ENCODE peak calls at places on chromosomes 3 and 15, in nine cellular contexts. G, A, N, R, E, F, T, I and U are unnamed samples.

GRCh38 chr3:125119752-125120369 is 64.1 kb upstream of the HEG1 start:
- DNase-seq in I (no peak), T (no peak), N (no peak), G (no peak), A (no peak), F (no peak), E (no peak), R (no peak), U (no peak)

GRCh38 chr15:73869216-73869995 is 4.0 kb upstream of the TBC1D21 start:
- DNase-seq in E (no peak), R (no peak), F (no peak), G (no peak), N (no peak), T (no peak), A (no peak), I (no peak), U (no peak)

GRCh38 chr3:196788509-196788908 is 48.9 kb downstream of the PAK2 start:
- DNase-seq in A (no peak), T (no peak), F (no peak), N (no peak), R (no peak), E (no peak), G (peak; percentile 30), I (no peak), U (no peak)

GRCh38 chr3:32958509-32958908 is 7.1 kb downstream of the CCR4 start:
- DNase-seq in T (no peak), F (no peak), N (no peak), G (no peak), E (no peak), I (no peak), R (no peak), A (no peak), U (no peak)

GRCh38 chr3:149894211-149894610 is 76.5 kb downstream of the PFN2 start:
- DNase-seq in G (no peak), R (no peak), F (no peak), E (no peak), I (no peak), A (no peak), T (no peak), N (no peak), U (no peak)

GRCh38 chr3:141103067-141103466 is 51.9 kb downstream of the SPSB4 start:
- DNase-seq in I (no peak), F (no peak), E (peak; percentile 0), N (no peak), T (no peak), G (no peak), A (no peak), R (no peak), U (no peak)

GRCh38 chr3:153026026-153026425 is 136.0 kb upstream of the RAP2B start:
- DNase-seq in F (peak; percentile 53), R (no peak), A (peak; percentile 21), T (no peak), E (no peak), N (no peak), G (no peak), I (no peak), U (no peak)

GRCh38 chr3:46484911-46485696 is 12.7 kb upstream of the RTP3 start:
- DNase-seq in A (no peak), R (no peak), F (no peak), N (no peak), I (no peak), E (no peak), G (peak; percentile 65), T (no peak), U (no peak)

GRCh38 chr15:82832601-82833209 is 23.3 kb downstream of the WHAMM start:
- DNase-seq in N (no peak), T (no peak), G (no peak), I (no peak), A (no peak), R (no peak), E (no peak), F (peak; percentile 45), U (no peak)

GRCh38 chr3:50173685-50174516 is 17.5 kb upstream of the GNAT1 start:
- DNase-seq in R (no peak), T (no peak), I (no peak), F (no peak), G (no peak), N (no peak), E (no peak), A (no peak), U (no peak)

GRCh38 chr15:91047545-91048199 is 25.3 kb upstream of the VPS33B start:
- DNase-seq in R (no peak), A (no peak), N (no peak), G (no peak), T (no peak), E (no peak), I (no peak), F (no peak), U (no peak)

GRCh38 chr15:48785712-48786111 is 25.2 kb downstream of the CEP152 start:
- DNase-seq in A (no peak), R (no peak), E (no peak), N (no peak), T (no peak), I (no peak), G (no peak), F (no peak), U (no peak)

GRCh38 chr15:94327356-94327936 is 96.1 kb downstream of the MCTP2 start:
- DNase-seq in F (peak; percentile 49), T (no peak), I (no peak), A (no peak), R (no peak), G (no peak), E (no peak), N (no peak), U (no peak)

GRCh38 chr15:83378921-83379561 is 68.1 kb upstream of the SH3GL3 start:
- DNase-seq in T (no peak), A (no peak), G (peak; percentile 67), R (no peak), F (no peak), E (no peak), N (no peak), I (no peak), U (no peak)

GRCh38 chr3:45664558-45664957 is 24.6 kb upstream of the SACM1L start:
- DNase-seq in R (no peak), E (no peak), F (no peak), A (peak; percentile 77), N (no peak), T (no peak), I (no peak), G (no peak), U (peak; percentile 74)

GRCh38 chr3:154095832-154096421 is 25.3 kb upstream of the ARHGEF26 start:
- DNase-seq in R (no peak), G (no peak), T (no peak), E (no peak), F (peak; percentile 42), A (no peak), I (no peak), N (no peak), U (no peak)

GRCh38 chr3:101179637-101180036 is 140.7 kb downstream of the IMPG2 start:
- DNase-seq in I (no peak), E (no peak), R (peak; percentile 41), G (no peak), F (no peak), N (no peak), A (no peak), T (no peak), U (no peak)

GRCh38 chr15:98899266-98900021 is 108.1 kb downstream of the PGPEP1L start:
- DNase-seq in R (no peak), G (no peak), F (no peak), I (no peak), A (no peak), T (no peak), N (no peak), E (no peak), U (no peak)
- H3K4me1 ChIP-seq in R (no peaks in the 10 kb centered on the region), G (peaks cover 7% of the 10 kb centered on the region), F (peaks cover 38% of the 10 kb centered on the region), I (no peaks in the 10 kb centered on the region), A (no peaks in the 10 kb centered on the region), T (peaks cover 42% of the 10 kb centered on the region), N (no peaks in the 10 kb centered on the region), E (peaks cover 33% of the 10 kb centered on the region), U (no peaks in the 10 kb centered on the region)

DNA sequence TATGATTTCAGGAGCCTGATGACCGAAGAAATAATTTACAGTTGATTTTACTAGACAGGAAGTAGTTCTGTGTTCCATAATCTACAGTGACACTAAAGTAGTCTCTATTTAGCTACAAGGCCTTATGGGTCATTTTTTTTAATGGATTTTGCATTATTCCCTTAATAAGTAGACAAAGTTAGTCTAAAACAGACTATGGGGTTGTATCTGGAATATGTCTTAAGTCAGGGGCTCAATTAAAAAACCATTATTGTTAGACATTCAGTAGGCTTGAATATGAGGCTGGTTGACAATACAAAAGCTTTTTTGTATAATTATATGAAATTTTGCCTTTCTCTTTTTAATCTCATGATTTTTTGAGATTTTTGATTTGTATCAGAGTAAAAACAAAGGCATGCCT is 820.0 kb upstream of the SEMA6D start:
- DNase-seq in A (no peak), F (no peak), E (no peak), T (no peak), G (no peak), R (no peak), I (no peak), N (no peak), U (no peak)
- H3K27me3 ChIP-seq in A (no peaks in the 10 kb centered on the region), F (no peaks in the 10 kb centered on the region), E (no peaks in the 10 kb centered on the region), T (no peaks in the 10 kb centered on the region), G (no peaks in the 10 kb centered on the region), R (no peaks in the 10 kb centered on the region), I (no peaks in the 10 kb centered on the region), N (no peaks in the 10 kb centered on the region), U (no peaks in the 10 kb centered on the region)

GRCh38 chr15:68788265-68788624 is 32.5 kb downstream of the ANP32A start:
- DNase-seq in I (no peak), R (no peak), E (no peak), G (no peak), T (no peak), F (no peak), N (no peak), A (no peak), U (no peak)
- H3K4me1 ChIP-seq in I (no peaks in the 10 kb centered on the region), R (peaks cover 43% of the 10 kb centered on the region), E (peaks cover 70% of the 10 kb centered on the region), G (peaks cover 28% of the 10 kb centered on the region), T (peaks cover 11% of the 10 kb centered on the region), F (peaks cover 11% of the 10 kb centered on the region), N (peaks cover 13% of the 10 kb centered on the region), A (peaks cover 39% of the 10 kb centered on the region), U (peaks cover 46% of the 10 kb centered on the region)

DNA sequence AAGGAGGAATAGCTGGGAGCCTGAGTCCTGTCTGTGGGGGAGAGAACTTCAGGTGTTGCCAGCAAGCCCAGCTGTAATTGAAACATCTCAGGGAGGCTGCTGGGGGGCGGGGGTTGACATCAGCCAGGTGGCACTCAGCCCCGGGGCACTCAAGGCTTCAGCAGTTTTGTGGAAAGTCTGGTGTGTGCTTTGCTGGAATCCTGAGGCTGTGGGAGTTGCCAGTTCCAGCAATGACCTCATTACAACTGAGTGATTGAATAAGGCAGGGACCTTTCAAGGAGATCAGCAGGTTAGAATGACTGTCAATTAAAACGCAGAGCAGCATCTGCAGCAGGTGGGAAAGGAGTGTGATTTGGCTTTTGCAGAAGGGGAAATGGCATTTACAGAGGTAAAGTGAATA is 75.7 kb downstream of the FAM43A start:
- DNase-seq in A (no peak), E (peak; percentile 40), N (no peak), I (peak; percentile 53), T (no peak), R (no peak), F (no peak), G (no peak), U (no peak)
- H3K27me3 ChIP-seq in A (no peaks in the 10 kb centered on the region), E (no peaks in the 10 kb centered on the region), N (no peaks in the 10 kb centered on the region), I (no peaks in the 10 kb centered on the region), T (no peaks in the 10 kb centered on the region), R (no peaks in the 10 kb centered on the region), F (no peaks in the 10 kb centered on the region), G (no peaks in the 10 kb centered on the region), U (no peaks in the 10 kb centered on the region)